ENCODE peak calls at places on chromosomes 1 and 21, in eight cellular contexts. One of them, this sample, is unnamed.

GRCh38 chr1:62318756-62319544 is at the start of gene KANK4:
- DNase-seq in astrocyte: no peak
- DNase-seq in A673: peak
- DNase-seq in HAP-1: no peak
- DNase-seq in BE2C: peak
- DNase-seq in CD4-positive, alpha-beta memory T cell: no peak
- DNase-seq in choroid plexus epithelial cell: no peak
- DNase-seq in WERI-Rb-1: peak
- DNase-seq in this sample: no peak

GRCh38 chr21:22885614-22886013 is 1887.4 kb downstream of the NCAM2 start:
- DNase-seq in astrocyte: no peak
- DNase-seq in A673: no peak
- DNase-seq in HAP-1: no peak
- DNase-seq in BE2C: no peak
- DNase-seq in CD4-positive, alpha-beta memory T cell: no peak
- DNase-seq in choroid plexus epithelial cell: peak
- DNase-seq in WERI-Rb-1: no peak
- DNase-seq in this sample: no peak

GRCh38 chr1:69492286-69492685 is 75.4 kb upstream of the LRRC7 start:
- DNase-seq in astrocyte: peak
- DNase-seq in A673: no peak
- DNase-seq in HAP-1: no peak
- DNase-seq in BE2C: no peak
- DNase-seq in CD4-positive, alpha-beta memory T cell: no peak
- DNase-seq in choroid plexus epithelial cell: peak
- DNase-seq in WERI-Rb-1: no peak
- DNase-seq in this sample: no peak

GRCh38 chr1:41296476-41296875 is 54.4 kb upstream of the SCMH1 start:
- DNase-seq in astrocyte: no peak
- DNase-seq in A673: no peak
- DNase-seq in HAP-1: no peak
- DNase-seq in BE2C: no peak
- DNase-seq in CD4-positive, alpha-beta memory T cell: no peak
- DNase-seq in choroid plexus epithelial cell: no peak
- DNase-seq in WERI-Rb-1: no peak
- DNase-seq in this sample: no peak

GRCh38 chr1:65207317-65207716 is 59.3 kb downstream of the AK4 start:
- DNase-seq in astrocyte: no peak
- DNase-seq in A673: peak
- DNase-seq in HAP-1: no peak
- DNase-seq in BE2C: no peak
- DNase-seq in CD4-positive, alpha-beta memory T cell: no peak
- DNase-seq in choroid plexus epithelial cell: peak
- DNase-seq in WERI-Rb-1: no peak
- DNase-seq in this sample: no peak

GRCh38 chr1:103514920-103515503 is 10.5 kb upstream of the RNPC3 start:
- DNase-seq in astrocyte: peak
- DNase-seq in A673: peak
- DNase-seq in HAP-1: peak
- DNase-seq in BE2C: peak
- DNase-seq in CD4-positive, alpha-beta memory T cell: peak
- DNase-seq in choroid plexus epithelial cell: peak
- DNase-seq in WERI-Rb-1: no peak
- DNase-seq in this sample: no peak

GRCh38 chr1:10646347-10646861 is 150.0 kb downstream of the CASZ1 start:
- DNase-seq in astrocyte: peak
- DNase-seq in A673: peak
- DNase-seq in HAP-1: no peak
- DNase-seq in BE2C: no peak
- DNase-seq in CD4-positive, alpha-beta memory T cell: peak
- DNase-seq in choroid plexus epithelial cell: peak
- DNase-seq in WERI-Rb-1: no peak
- DNase-seq in this sample: no peak

GRCh38 chr21:42614811-42615342 is 38.5 kb upstream of the PDE9A start:
- DNase-seq in astrocyte: no peak
- DNase-seq in A673: peak
- DNase-seq in HAP-1: peak
- DNase-seq in BE2C: peak
- DNase-seq in CD4-positive, alpha-beta memory T cell: peak
- DNase-seq in choroid plexus epithelial cell: no peak
- DNase-seq in WERI-Rb-1: peak
- DNase-seq in this sample: peak

GRCh38 chr1:109884242-109884891 is 26.3 kb upstream of the CSF1 start:
- DNase-seq in astrocyte: no peak
- DNase-seq in A673: no peak
- DNase-seq in HAP-1: no peak
- DNase-seq in BE2C: no peak
- DNase-seq in CD4-positive, alpha-beta memory T cell: no peak
- DNase-seq in choroid plexus epithelial cell: no peak
- DNase-seq in WERI-Rb-1: no peak
- DNase-seq in this sample: no peak

GRCh38 chr1:30403061-30403645 is 320.2 kb downstream of the MATN1 start:
- DNase-seq in astrocyte: no peak
- DNase-seq in A673: no peak
- DNase-seq in HAP-1: no peak
- DNase-seq in BE2C: no peak
- DNase-seq in CD4-positive, alpha-beta memory T cell: no peak
- DNase-seq in choroid plexus epithelial cell: no peak
- DNase-seq in WERI-Rb-1: no peak
- DNase-seq in this sample: peak

GRCh38 chr1:14259191-14259757 is 339.2 kb upstream of the KAZN start:
- DNase-seq in astrocyte: no peak
- DNase-seq in A673: peak
- DNase-seq in HAP-1: no peak
- DNase-seq in BE2C: no peak
- DNase-seq in CD4-positive, alpha-beta memory T cell: no peak
- DNase-seq in choroid plexus epithelial cell: peak
- DNase-seq in WERI-Rb-1: no peak
- DNase-seq in this sample: peak

GRCh38 chr1:214640431-214641213 is 37.6 kb downstream of the CENPF start:
- DNase-seq in astrocyte: no peak
- DNase-seq in A673: no peak
- DNase-seq in HAP-1: no peak
- DNase-seq in BE2C: no peak
- DNase-seq in CD4-positive, alpha-beta memory T cell: no peak
- DNase-seq in choroid plexus epithelial cell: no peak
- DNase-seq in WERI-Rb-1: no peak
- DNase-seq in this sample: no peak

GRCh38 chr1:209567788-209568187 is 15.7 kb upstream of the CAMK1G start:
- DNase-seq in astrocyte: peak
- DNase-seq in A673: no peak
- DNase-seq in HAP-1: no peak
- DNase-seq in BE2C: no peak
- DNase-seq in CD4-positive, alpha-beta memory T cell: no peak
- DNase-seq in choroid plexus epithelial cell: peak
- DNase-seq in WERI-Rb-1: no peak
- DNase-seq in this sample: no peak

GRCh38 chr1:203428981-203429599 is 46.5 kb upstream of the PRELP start:
- DNase-seq in astrocyte: no peak
- DNase-seq in A673: no peak
- DNase-seq in HAP-1: no peak
- DNase-seq in BE2C: no peak
- DNase-seq in CD4-positive, alpha-beta memory T cell: no peak
- DNase-seq in choroid plexus epithelial cell: no peak
- DNase-seq in WERI-Rb-1: peak
- DNase-seq in this sample: no peak

DNA sequence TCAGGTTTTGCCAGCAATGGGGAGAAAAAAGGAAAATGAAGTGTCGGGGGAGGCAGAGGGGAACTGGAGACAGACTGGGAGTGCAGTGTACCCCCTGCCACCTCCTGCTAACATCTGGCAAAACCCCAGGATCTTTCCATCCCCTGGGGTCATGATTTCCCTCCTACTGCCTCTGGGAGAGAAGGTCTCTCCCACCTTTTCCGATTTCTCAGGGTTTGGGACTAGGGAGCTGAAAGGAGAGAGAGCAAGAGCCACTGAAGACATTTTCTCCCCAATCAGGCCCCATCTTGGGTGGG is 5.1 kb downstream of the FHL3 start:
- DNase-seq in astrocyte: no peak
- DNase-seq in A673: no peak
- DNase-seq in HAP-1: no peak
- DNase-seq in BE2C: no peak
- DNase-seq in CD4-positive, alpha-beta memory T cell: no peak
- DNase-seq in choroid plexus epithelial cell: no peak
- DNase-seq in WERI-Rb-1: no peak
- DNase-seq in this sample: no peak
- H3K4me3 ChIP-seq in astrocyte: peak
- H3K4me3 ChIP-seq in A673: peak
- H3K4me3 ChIP-seq in HAP-1: no peak
- H3K4me3 ChIP-seq in BE2C: no peak
- H3K4me3 ChIP-seq in CD4-positive, alpha-beta memory T cell: no peak
- H3K4me3 ChIP-seq in choroid plexus epithelial cell: no peak
- H3K4me3 ChIP-seq in WERI-Rb-1: no peak
- H3K4me3 ChIP-seq in this sample: no peak

GRCh38 chr1:81803423-81804103 is 2.8 kb downstream of the ADGRL2 start:
- DNase-seq in astrocyte: peak
- DNase-seq in A673: no peak
- DNase-seq in HAP-1: peak
- DNase-seq in BE2C: no peak
- DNase-seq in CD4-positive, alpha-beta memory T cell: no peak
- DNase-seq in choroid plexus epithelial cell: peak
- DNase-seq in WERI-Rb-1: peak
- DNase-seq in this sample: no peak

GRCh38 chr1:81801032-81801833 is 499 bp downstream of the ADGRL2 start:
- DNase-seq in astrocyte: peak
- DNase-seq in A673: peak
- DNase-seq in HAP-1: peak
- DNase-seq in BE2C: peak
- DNase-seq in CD4-positive, alpha-beta memory T cell: no peak
- DNase-seq in choroid plexus epithelial cell: peak
- DNase-seq in WERI-Rb-1: peak
- DNase-seq in this sample: peak

GRCh38 chr1:81801834-81802531 is 1.2 kb downstream of the ADGRL2 start:
- DNase-seq in astrocyte: peak
- DNase-seq in A673: peak
- DNase-seq in HAP-1: no peak
- DNase-seq in BE2C: peak
- DNase-seq in CD4-positive, alpha-beta memory T cell: no peak
- DNase-seq in choroid plexus epithelial cell: peak
- DNase-seq in WERI-Rb-1: peak
- DNase-seq in this sample: peak

GRCh38 chr1:81804320-81804719 is 3.6 kb downstream of the ADGRL2 start:
- DNase-seq in astrocyte: no peak
- DNase-seq in A673: no peak
- DNase-seq in HAP-1: peak
- DNase-seq in BE2C: no peak
- DNase-seq in CD4-positive, alpha-beta memory T cell: no peak
- DNase-seq in choroid plexus epithelial cell: no peak
- DNase-seq in WERI-Rb-1: no peak
- DNase-seq in this sample: no peak

DNA sequence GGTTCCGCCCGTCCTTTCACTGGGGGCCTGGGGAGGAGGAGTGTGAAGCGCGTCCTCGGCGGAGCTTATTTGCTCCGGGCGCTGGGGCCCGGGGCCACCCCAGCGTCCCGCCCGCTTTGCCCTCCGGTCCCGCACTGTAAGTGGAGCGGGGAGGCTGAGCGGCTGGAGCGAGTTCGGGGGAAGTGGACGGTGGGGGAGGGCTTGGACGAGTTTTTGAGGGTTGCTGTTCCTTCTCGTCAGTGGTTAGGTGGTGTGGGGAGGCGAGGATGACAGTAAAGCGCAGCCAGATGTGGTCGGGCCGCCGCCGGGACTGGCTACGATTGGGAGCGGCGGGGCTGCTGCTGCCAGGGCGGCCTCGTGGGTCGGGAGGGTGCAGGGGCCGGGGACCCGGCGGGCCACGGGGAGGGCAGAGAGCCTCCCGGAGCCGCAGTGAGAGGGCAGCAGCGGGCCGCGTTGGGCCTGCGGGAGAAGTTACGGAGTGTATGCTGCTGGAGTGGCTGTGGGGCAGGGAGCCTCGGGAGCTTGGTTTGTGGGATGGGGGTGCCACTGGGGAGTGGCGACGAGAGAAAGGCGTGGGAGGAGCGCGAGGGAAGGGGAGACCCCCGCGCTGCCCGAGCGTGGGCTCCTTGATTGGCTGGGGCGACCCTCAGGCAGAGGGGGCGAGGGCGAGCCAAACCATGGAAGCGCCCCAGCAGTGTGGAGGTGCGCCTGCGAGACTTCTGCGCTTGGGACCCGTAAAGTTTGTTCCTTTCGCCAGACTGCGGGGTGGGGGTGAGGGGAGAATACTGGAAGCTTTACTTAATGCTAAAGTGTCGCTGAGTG is 2.1 kb downstream of the ADGRL2 start:
- DNase-seq in astrocyte: peak
- DNase-seq in A673: peak
- DNase-seq in HAP-1: peak
- DNase-seq in BE2C: peak
- DNase-seq in CD4-positive, alpha-beta memory T cell: no peak
- DNase-seq in choroid plexus epithelial cell: peak
- DNase-seq in WERI-Rb-1: peak
- DNase-seq in this sample: peak
- H3K4me3 ChIP-seq in astrocyte: peak
- H3K4me3 ChIP-seq in A673: peak
- H3K4me3 ChIP-seq in HAP-1: peak
- H3K4me3 ChIP-seq in BE2C: peak
- H3K4me3 ChIP-seq in CD4-positive, alpha-beta memory T cell: no peak
- H3K4me3 ChIP-seq in choroid plexus epithelial cell: peak
- H3K4me3 ChIP-seq in WERI-Rb-1: peak
- H3K4me3 ChIP-seq in this sample: peak

GRCh38 chr1:237011432-237011831 is 7.2 kb upstream of the MT1HL1 start:
- DNase-seq in astrocyte: no peak
- DNase-seq in A673: no peak
- DNase-seq in HAP-1: no peak
- DNase-seq in BE2C: no peak
- DNase-seq in CD4-positive, alpha-beta memory T cell: no peak
- DNase-seq in choroid plexus epithelial cell: peak
- DNase-seq in WERI-Rb-1: no peak
- DNase-seq in this sample: no peak

GRCh38 chr1:237016626-237017025 is 12.4 kb upstream of the MT1HL1 start:
- DNase-seq in astrocyte: no peak
- DNase-seq in A673: no peak
- DNase-seq in HAP-1: no peak
- DNase-seq in BE2C: no peak
- DNase-seq in CD4-positive, alpha-beta memory T cell: no peak
- DNase-seq in choroid plexus epithelial cell: no peak
- DNase-seq in WERI-Rb-1: no peak
- DNase-seq in this sample: no peak

GRCh38 chr1:237013608-237014007 is 9.4 kb upstream of the MT1HL1 start:
- DNase-seq in astrocyte: no peak
- DNase-seq in A673: no peak
- DNase-seq in HAP-1: no peak
- DNase-seq in BE2C: no peak
- DNase-seq in CD4-positive, alpha-beta memory T cell: no peak
- DNase-seq in choroid plexus epithelial cell: peak
- DNase-seq in WERI-Rb-1: no peak
- DNase-seq in this sample: no peak

GRCh38 chr1:237012361-237012760 is 8.1 kb upstream of the MT1HL1 start:
- DNase-seq in astrocyte: no peak
- DNase-seq in A673: no peak
- DNase-seq in HAP-1: no peak
- DNase-seq in BE2C: no peak
- DNase-seq in CD4-positive, alpha-beta memory T cell: no peak
- DNase-seq in choroid plexus epithelial cell: peak
- DNase-seq in WERI-Rb-1: no peak
- DNase-seq in this sample: no peak

GRCh38 chr1:237012789-237013383 is 8.6 kb upstream of the MT1HL1 start:
- DNase-seq in astrocyte: peak
- DNase-seq in A673: no peak
- DNase-seq in HAP-1: no peak
- DNase-seq in BE2C: peak
- DNase-seq in CD4-positive, alpha-beta memory T cell: no peak
- DNase-seq in choroid plexus epithelial cell: peak
- DNase-seq in WERI-Rb-1: no peak
- DNase-seq in this sample: peak
- H3K4me3 ChIP-seq in astrocyte: no peak
- H3K4me3 ChIP-seq in A673: no peak
- H3K4me3 ChIP-seq in HAP-1: no peak
- H3K4me3 ChIP-seq in BE2C: no peak
- H3K4me3 ChIP-seq in CD4-positive, alpha-beta memory T cell: no peak
- H3K4me3 ChIP-seq in choroid plexus epithelial cell: no peak
- H3K4me3 ChIP-seq in WERI-Rb-1: no peak
- H3K4me3 ChIP-seq in this sample: no peak

GRCh38 chr1:84143796-84144565 is at the start of gene PRKACB:
- DNase-seq in astrocyte: peak
- DNase-seq in A673: peak
- DNase-seq in HAP-1: no peak
- DNase-seq in BE2C: no peak
- DNase-seq in CD4-positive, alpha-beta memory T cell: peak
- DNase-seq in choroid plexus epithelial cell: peak
- DNase-seq in WERI-Rb-1: no peak
- DNase-seq in this sample: no peak
- H3K4me3 ChIP-seq in astrocyte: no peak
- H3K4me3 ChIP-seq in A673: peak
- H3K4me3 ChIP-seq in HAP-1: no peak
- H3K4me3 ChIP-seq in BE2C: no peak
- H3K4me3 ChIP-seq in CD4-positive, alpha-beta memory T cell: peak
- H3K4me3 ChIP-seq in choroid plexus epithelial cell: peak
- H3K4me3 ChIP-seq in WERI-Rb-1: no peak
- H3K4me3 ChIP-seq in this sample: no peak

This sample was measured in aorta.